ENCODE peak calls at places on chromosomes 4 and X, in four cellular contexts. L is AG09309, P is GDM1, I is C1 segment of cervical spinal cord. U is an unnamed sample.
A peak's percentile ranks its signal among the peaks of the same experiment; 100 is the strongest.

GRCh38 chr4:83618431-83618830 is 82.5 kb downstream of the GPAT3 start:
- DNase-seq in P (peak; percentile 29), I (no peak), L (no peak), U (no peak)

GRCh38 chr4:186557486-186557885 is 2.1 kb upstream of the MTNR1A start:
- DNase-seq in L (no peak), P (no peak), I (no peak), U (no peak)

GRCh38 chrX:65668362-65669310 is 1.2 kb downstream of the MSN start:
- DNase-seq in I (peak; percentile 22), P (peak; percentile 77), L (peak; percentile 69), U (peak; percentile 24)

GRCh38 chrX:85516131-85516530 is 136.7 kb upstream of the POF1B start:
- DNase-seq in L (no peak), P (no peak), I (no peak), U (no peak)

GRCh38 chrX:13449441-13449840 is 120.0 kb upstream of the EGFL6 start:
- DNase-seq in L (no peak), I (no peak), P (no peak), U (no peak)

GRCh38 chr4:84985952-84986351 is 19.5 kb upstream of the WDFY3 start:
- DNase-seq in P (no peak), L (no peak), I (no peak), U (no peak)

GRCh38 chrX:110853610-110854009 is 58.0 kb upstream of the CHRDL1 start:
- DNase-seq in L (no peak), P (no peak), I (no peak), U (peak; percentile 25)

GRCh38 chrX:122555925-122556324 is 628.2 kb upstream of the GRIA3 start:
- DNase-seq in L (no peak), I (no peak), P (no peak), U (no peak)

GRCh38 chr4:128468485-128468989 is 180.9 kb upstream of the PGRMC2 start:
- DNase-seq in I (no peak), P (no peak), L (peak; percentile 93), U (no peak)

GRCh38 chr4:165810726-165811125 is 62.3 kb upstream of the TLL1 start:
- DNase-seq in I (no peak), P (no peak), L (no peak), U (no peak)